ENCODE peak calls at places on chromosomes 12 and 14, in five cellular contexts. One of them, this sample, is unnamed.

GRCh38 chr14:24863933-24864708 is 185.8 kb downstream of the STXBP6 start:
- DNase-seq in GM13977: no peak
- DNase-seq in B cell: no peak
- DNase-seq in GM12865: no peak
- DNase-seq in H9: no peak
- DNase-seq in this sample: no peak

GRCh38 chr12:674272-674781 is 11.1 kb upstream of the NINJ2 start:
- DNase-seq in GM13977: peak; percentile 58
- DNase-seq in B cell: peak; percentile 56
- DNase-seq in GM12865: peak; percentile 98
- DNase-seq in H9: no peak
- DNase-seq in this sample: peak; percentile 96

GRCh38 chr12:83143937-83144336 is 457.2 kb downstream of the TMTC2 start:
- DNase-seq in GM13977: no peak
- DNase-seq in B cell: no peak
- DNase-seq in GM12865: no peak
- DNase-seq in H9: no peak
- DNase-seq in this sample: no peak

GRCh38 chr14:32078030-32078793 is 1.1 kb downstream of the ARHGAP5 start:
- DNase-seq in GM13977: peak; percentile 22
- DNase-seq in B cell: peak; percentile 53
- DNase-seq in GM12865: peak; percentile 60
- DNase-seq in H9: no peak
- DNase-seq in this sample: no peak

GRCh38 chr12:116818341-116818856 is 62.8 kb downstream of the HRK start:
- DNase-seq in GM13977: peak; percentile 31
- DNase-seq in B cell: peak; percentile 49
- DNase-seq in GM12865: peak; percentile 11
- DNase-seq in H9: no peak
- DNase-seq in this sample: peak; percentile 54

GRCh38 chr12:91274886-91275285 is 92.3 kb upstream of the DCN start:
- DNase-seq in GM13977: no peak
- DNase-seq in B cell: no peak
- DNase-seq in GM12865: no peak
- DNase-seq in H9: no peak
- DNase-seq in this sample: no peak

GRCh38 chr12:104682790-104683279 is 226.1 kb downstream of the CHST11 start:
- DNase-seq in GM13977: peak; percentile 64
- DNase-seq in B cell: peak; percentile 70
- DNase-seq in GM12865: peak; percentile 61
- DNase-seq in H9: no peak
- DNase-seq in this sample: peak; percentile 93

GRCh38 chr14:25833341-25834121 is 764.3 kb downstream of the NOVA1 start:
- DNase-seq in GM13977: no peak
- DNase-seq in B cell: no peak
- DNase-seq in GM12865: no peak
- DNase-seq in H9: peak; percentile 48
- DNase-seq in this sample: peak; percentile 9

GRCh38 chr12:11482955-11483354 is 87.6 kb upstream of the PRB2 start:
- DNase-seq in GM13977: no peak
- DNase-seq in B cell: no peak
- DNase-seq in GM12865: no peak
- DNase-seq in H9: no peak
- DNase-seq in this sample: no peak

GRCh38 chr12:99609455-99610181 is 37.9 kb upstream of the GARIN6 start:
- DNase-seq in GM13977: no peak
- DNase-seq in B cell: no peak
- DNase-seq in GM12865: peak; percentile 12
- DNase-seq in H9: no peak
- DNase-seq in this sample: no peak

GRCh38 chr14:50830932-50831703 is at the start of gene NIN:
- DNase-seq in GM13977: peak; percentile 89
- DNase-seq in B cell: peak; percentile 88
- DNase-seq in GM12865: peak; percentile 90
- DNase-seq in H9: peak; percentile 62
- DNase-seq in this sample: peak; percentile 80

GRCh38 chr12:58443273-58443980 is 476.9 kb downstream of the LRIG3 start:
- DNase-seq in GM13977: peak; percentile 9
- DNase-seq in B cell: peak; percentile 4
- DNase-seq in GM12865: peak; percentile 58
- DNase-seq in H9: peak; percentile 45
- DNase-seq in this sample: peak; percentile 21
- TF ChIP-seq CTCF in GM13977: peak; percentile 54
- TF ChIP-seq CTCF in B cell: no peak
- TF ChIP-seq CTCF in GM12865: peak; percentile 65
- TF ChIP-seq CTCF in H9: peak; percentile 79
- TF ChIP-seq CTCF in this sample: no peak

GRCh38 chr12:103442187-103442564 is 53.6 kb downstream of the C12orf42 start:
- DNase-seq in GM13977: no peak
- DNase-seq in B cell: peak; percentile 20
- DNase-seq in GM12865: peak; percentile 37
- DNase-seq in H9: no peak
- DNase-seq in this sample: no peak

GRCh38 chr12:103442822-103443221 is 52.9 kb downstream of the C12orf42 start:
- DNase-seq in GM13977: no peak
- DNase-seq in B cell: peak; percentile 24
- DNase-seq in GM12865: peak; percentile 54
- DNase-seq in H9: no peak
- DNase-seq in this sample: no peak

GRCh38 chr12:103441437-103442186 is 54.2 kb downstream of the C12orf42 start:
- DNase-seq in GM13977: peak; percentile 79
- DNase-seq in B cell: peak; percentile 78
- DNase-seq in GM12865: peak; percentile 94
- DNase-seq in H9: no peak
- DNase-seq in this sample: peak; percentile 68

GRCh38 chr12:103444983-103445382 is 50.8 kb downstream of the C12orf42 start:
- DNase-seq in GM13977: no peak
- DNase-seq in B cell: no peak
- DNase-seq in GM12865: no peak
- DNase-seq in H9: no peak
- DNase-seq in this sample: no peak
- TF ChIP-seq CTCF in GM13977: no peak
- TF ChIP-seq CTCF in B cell: no peak
- TF ChIP-seq CTCF in GM12865: no peak
- TF ChIP-seq CTCF in H9: no peak
- TF ChIP-seq CTCF in this sample: no peak

DNA sequence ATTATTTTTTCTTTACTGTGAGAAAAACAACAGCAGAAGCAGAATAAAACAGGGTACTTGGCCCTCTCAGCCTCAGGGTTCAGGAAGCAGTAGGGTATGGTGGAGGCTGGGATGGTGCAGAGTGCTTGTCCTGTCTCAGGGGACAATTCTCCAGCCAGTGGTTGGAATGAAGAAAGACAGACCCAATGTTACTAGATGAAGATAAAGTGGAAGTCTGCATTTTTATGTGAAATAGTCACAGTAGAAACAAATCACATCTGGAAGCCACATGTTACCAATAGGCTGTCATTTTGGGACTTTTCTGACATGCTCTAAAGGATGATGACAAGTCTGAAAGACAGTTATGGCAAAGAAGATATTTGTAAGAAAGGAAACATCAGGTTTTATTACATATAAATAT is 32.3 kb downstream of the PROX2 start:
- DNase-seq in GM13977: no peak
- DNase-seq in B cell: no peak
- DNase-seq in GM12865: no peak
- DNase-seq in H9: no peak
- DNase-seq in this sample: no peak
- TF ChIP-seq CTCF in GM13977: no peak
- TF ChIP-seq CTCF in B cell: no peak
- TF ChIP-seq CTCF in GM12865: no peak
- TF ChIP-seq CTCF in H9: no peak
- TF ChIP-seq CTCF in this sample: no peak

GRCh38 chr12:98343002-98343567 is 172.3 kb upstream of the TMPO start:
- DNase-seq in GM13977: no peak
- DNase-seq in B cell: no peak
- DNase-seq in GM12865: no peak
- DNase-seq in H9: no peak
- DNase-seq in this sample: no peak

GRCh38 chr12:98345308-98345876 is 170.0 kb upstream of the TMPO start:
- DNase-seq in GM13977: no peak
- DNase-seq in B cell: no peak
- DNase-seq in GM12865: no peak
- DNase-seq in H9: no peak
- DNase-seq in this sample: no peak

GRCh38 chr12:98341732-98342131 is 173.7 kb upstream of the TMPO start:
- DNase-seq in GM13977: no peak
- DNase-seq in B cell: no peak
- DNase-seq in GM12865: no peak
- DNase-seq in H9: no peak
- DNase-seq in this sample: no peak

GRCh38 chr12:98344034-98344565 is 171.3 kb upstream of the TMPO start:
- DNase-seq in GM13977: no peak
- DNase-seq in B cell: no peak
- DNase-seq in GM12865: no peak
- DNase-seq in H9: no peak
- DNase-seq in this sample: no peak

DNA sequence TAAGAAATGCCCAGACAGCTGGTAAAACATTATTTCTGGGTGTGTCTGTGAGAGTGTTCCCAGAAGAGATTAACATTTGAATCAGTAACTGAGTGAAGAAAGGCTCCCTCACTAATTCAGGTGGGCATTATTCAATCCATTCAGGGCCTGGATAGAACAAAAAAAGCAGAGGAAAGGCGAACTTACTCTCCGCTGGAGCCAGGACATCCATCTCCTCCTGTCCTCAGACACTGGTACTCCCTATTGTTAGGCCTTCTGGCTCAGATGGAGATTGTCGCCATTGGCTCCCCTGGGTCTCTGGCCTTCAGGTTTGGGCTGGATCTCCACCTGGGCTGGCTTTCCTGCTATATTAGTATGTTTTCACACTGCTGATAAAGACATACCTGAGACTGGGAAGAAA is 170.8 kb upstream of the TMPO start:
- DNase-seq in GM13977: no peak
- DNase-seq in B cell: no peak
- DNase-seq in GM12865: no peak
- DNase-seq in H9: no peak
- DNase-seq in this sample: no peak
- TF ChIP-seq CTCF in GM13977: no peak
- TF ChIP-seq CTCF in B cell: no peak
- TF ChIP-seq CTCF in GM12865: no peak
- TF ChIP-seq CTCF in H9: no peak
- TF ChIP-seq CTCF in this sample: no peak